ENCODE peak calls at places on chromosomes 16 and 17, in six cellular contexts. H is CD14-positive monocyte; F is stimulated activated CD4-positive, alpha-beta T cell treated with anti-CD3 and anti-CD28 coated beads, Interleukin-15, amount 100 ng/mL, for 1 hour; T is cardiac muscle cell; C is smooth muscle cell of the brain vasculature; Z is stimulated activated CD8-positive, alpha-beta memory T cell treated with anti-CD3 and anti-CD28 coated beads, Interleukin-4, amount 100 ng/mL, for 4 hours. O is an unnamed sample.

GRCh38 chr16:86089986-86090385 is 191.0 kb downstream of the IRF8 start:
- DNase-seq in H (no peak), F (no peak), T (no peak), C (no peak), Z (no peak), O (no peak)

GRCh38 chr16:12321363-12321762 is 344.8 kb downstream of the SNX29 start:
- DNase-seq in H (no peak), F (no peak), T (no peak), C (no peak), Z (no peak), O (no peak)

GRCh38 chr16:83578146-83578545 is 229.6 kb upstream of the HSBP1 start:
- DNase-seq in H (no peak), F (no peak), T (no peak), C (no peak), Z (no peak), O (no peak)

GRCh38 chr17:39261286-39261685 is 35.5 kb upstream of the STAC2 start:
- DNase-seq in H (no peak), F (no peak), T (no peak), C (no peak), Z (no peak), O (no peak)

GRCh38 chr16:69567031-69567680 is 1.4 kb downstream of the NFAT5 start:
- DNase-seq in H (no peak), F (no peak), T (no peak), C (no peak), Z (no peak), O (no peak)

GRCh38 chr16:85615014-85615851 is 2.1 kb downstream of the GSE1 start:
- DNase-seq in H (no peak), F (peak), T (no peak), C (no peak), Z (peak), O (no peak)

GRCh38 chr17:15273141-15273793 is 8.1 kb upstream of the PMP22 start:
- DNase-seq in H (no peak), F (no peak), T (peak), C (peak), Z (no peak), O (no peak)

GRCh38 chr17:77186141-77186604 is 45.4 kb downstream of the SEC14L1 start:
- DNase-seq in H (no peak), F (no peak), T (no peak), C (no peak), Z (no peak), O (no peak)

GRCh38 chr16:74817851-74818250 is 43.2 kb upstream of the FA2H start:
- DNase-seq in H (no peak), F (no peak), T (no peak), C (no peak), Z (no peak), O (no peak)

GRCh38 chr16:87560428-87561199 is 41.7 kb upstream of the JPH3 start:
- DNase-seq in H (no peak), F (no peak), T (peak), C (no peak), Z (no peak), O (no peak)

GRCh38 chr17:81241648-81242420 is 2.7 kb downstream of the NDUFAF8 start:
- DNase-seq in H (no peak), F (peak), T (peak), C (no peak), Z (no peak), O (peak)

GRCh38 chr16:51716195-51716594 is 565.1 kb upstream of the SALL1 start:
- DNase-seq in H (no peak), F (no peak), T (no peak), C (no peak), Z (no peak), O (no peak)

GRCh38 chr17:27430383-27430840 is 25.8 kb upstream of the KSR1 start:
- DNase-seq in H (no peak), F (no peak), T (no peak), C (no peak), Z (no peak), O (no peak)

GRCh38 chr16:65010136-65010535 is 111.7 kb downstream of the CDH11 start:
- DNase-seq in H (no peak), F (no peak), T (no peak), C (no peak), Z (no peak), O (no peak)

GRCh38 chr17:43367588-43368242 is 31.1 kb upstream of the ARL4D start:
- DNase-seq in H (no peak), F (no peak), T (peak), C (peak), Z (no peak), O (no peak)

GRCh38 chr16:27982184-27982583 is 81.3 kb downstream of the GSG1L start:
- DNase-seq in H (no peak), F (no peak), T (no peak), C (no peak), Z (no peak), O (no peak)

GRCh38 chr16:66899945-66900688 is 18.6 kb downstream of the CDH16 start:
- DNase-seq in H (no peak), F (no peak), T (peak), C (no peak), Z (no peak), O (peak)

GRCh38 chr16:26985100-26986065 is 81.3 kb upstream of the C16orf82 start:
- DNase-seq in H (no peak), F (no peak), T (no peak), C (no peak), Z (no peak), O (no peak)

GRCh38 chr17:80415626-80416042 is 667 bp downstream of the ENDOV start:
- DNase-seq in H (no peak), F (no peak), T (no peak), C (no peak), Z (no peak), O (no peak)

GRCh38 chr17:21004016-21004930 is 38.5 kb downstream of the USP22 start:
- DNase-seq in H (peak), F (no peak), T (no peak), C (no peak), Z (no peak), O (no peak)

GRCh38 chr16:825298-826061 is 24.9 kb upstream of the GNG13 start:
- DNase-seq in H (no peak), F (no peak), T (no peak), C (no peak), Z (no peak), O (no peak)

GRCh38 chr17:83200231-83200699 is 120.9 kb downstream of the METRNL start:
- DNase-seq in H (peak), F (no peak), T (no peak), C (no peak), Z (peak), O (peak)

GRCh38 chr16:50624449-50624782 is 56.7 kb downstream of the SNX20 start:
- DNase-seq in H (no peak), F (no peak), T (no peak), C (no peak), Z (no peak), O (no peak)

GRCh38 chr16:16167927-16168326 is 55.4 kb downstream of the ABCC6 start:
- DNase-seq in H (no peak), F (no peak), T (no peak), C (no peak), Z (no peak), O (no peak)

GRCh38 chr16:48223490-48223889 is 20.6 kb upstream of the LONP2 start:
- DNase-seq in H (no peak), F (no peak), T (no peak), C (no peak), Z (no peak), O (no peak)

O was measured in omental fat pad.